ENCODE peak calls at places on chromosomes 11 and 22, in six cellular contexts. B is H9, U is mesenchymal stem cell, C is SK-N-SH, I is neural progenitor cell, A is mesendoderm. E is an unnamed sample.

GRCh38 chr11:109785714-109786113 is 307.5 kb upstream of the ZC3H12C start:
- DNase-seq in B (no peak), U (no peak), C (no peak), I (no peak), A (no peak), E (no peak)

GRCh38 chr11:61966673-61967176 is 709 bp downstream of the FTH1 start:
- DNase-seq in B (no peak), U (peak), C (peak), I (peak), A (peak), E (peak)

GRCh38 chr11:122617297-122617696 is 38.2 kb upstream of the UBASH3B start:
- DNase-seq in B (no peak), U (no peak), C (no peak), I (no peak), A (no peak), E (no peak)

GRCh38 chr11:14413307-14414072 is 54.5 kb upstream of the RRAS2 start:
- DNase-seq in B (peak), U (no peak), C (no peak), I (peak), A (peak), E (no peak)

GRCh38 chr22:49937758-49938564 is 19.5 kb downstream of the CRELD2 start:
- DNase-seq in B (no peak), U (no peak), C (no peak), I (no peak), A (no peak), E (no peak)

GRCh38 chr11:126163074-126163700 is 48.3 kb downstream of the RPUSD4 start:
- DNase-seq in B (no peak), U (peak), C (no peak), I (peak), A (peak), E (no peak)

GRCh38 chr22:27194096-27194748 is 536.8 kb downstream of the MIAT start:
- DNase-seq in B (no peak), U (no peak), C (no peak), I (no peak), A (peak), E (no peak)

GRCh38 chr11:82174610-82175009 is 559.1 kb downstream of the FAM181B start:
- DNase-seq in B (no peak), U (no peak), C (no peak), I (peak), A (peak), E (no peak)

GRCh38 chr11:93740031-93740801 is 1.1 kb downstream of the TAF1D start:
- DNase-seq in B (no peak), U (no peak), C (no peak), I (peak), A (peak), E (peak)

GRCh38 chr22:46042786-46043185 is 65.8 kb upstream of the WNT7B start:
- DNase-seq in B (peak), U (no peak), C (no peak), I (no peak), A (no peak), E (no peak)

GRCh38 chr22:37498289-37498909 is 12.2 kb upstream of the MFNG start:
- DNase-seq in B (peak), U (no peak), C (peak), I (peak), A (peak), E (peak)

GRCh38 chr22:42169055-42169469 is 38.5 kb upstream of the CYP2D6 start:
- DNase-seq in B (peak), U (peak), C (peak), I (peak), A (peak), E (peak)

GRCh38 chr22:42163515-42163914 is 32.9 kb upstream of the CYP2D6 start:
- DNase-seq in B (no peak), U (no peak), C (no peak), I (no peak), A (no peak), E (no peak)

GRCh38 chr22:42168476-42168875 is 37.9 kb upstream of the CYP2D6 start:
- DNase-seq in B (no peak), U (no peak), C (no peak), I (no peak), A (no peak), E (no peak)

GRCh38 chr22:42164901-42165300 is 34.3 kb upstream of the CYP2D6 start:
- DNase-seq in B (no peak), U (no peak), C (no peak), I (no peak), A (no peak), E (no peak)

GRCh38 chr22:42167066-42167465 is 36.5 kb upstream of the CYP2D6 start:
- DNase-seq in B (no peak), U (no peak), C (no peak), I (no peak), A (no peak), E (no peak)
- H3K9ac ChIP-seq in B (no peak), U (no peak), C (no peak), I (no peak), A (no peak), E (no peak)

GRCh38 chr11:102269927-102270326 is 47.4 kb upstream of the BIRC3 start:
- DNase-seq in B (no peak), U (no peak), C (no peak), I (no peak), A (no peak), E (no peak)

GRCh38 chr11:102266111-102266510 is 51.2 kb upstream of the BIRC3 start:
- DNase-seq in B (no peak), U (no peak), C (no peak), I (no peak), A (no peak), E (no peak)

GRCh38 chr11:102267602-102268001 is 49.7 kb upstream of the BIRC3 start:
- DNase-seq in B (no peak), U (peak), C (no peak), I (no peak), A (no peak), E (peak)

GRCh38 chr11:102268083-102268984 is 49.0 kb upstream of the BIRC3 start:
- DNase-seq in B (peak), U (peak), C (peak), I (peak), A (peak), E (peak)

GRCh38 chr11:102268985-102269470 is 48.3 kb upstream of the BIRC3 start:
- DNase-seq in B (peak), U (no peak), C (no peak), I (no peak), A (no peak), E (no peak)
- H3K9ac ChIP-seq in B (no peak), U (peak), C (no peak), I (no peak), A (no peak), E (peak)

GRCh38 chr11:101913631-101914030 is 1.2 kb upstream of the CEP126 start:
- DNase-seq in B (no peak), U (peak), C (no peak), I (no peak), A (no peak), E (no peak)

GRCh38 chr11:101912823-101913284 is 2.0 kb upstream of the CEP126 start:
- DNase-seq in B (no peak), U (peak), C (no peak), I (no peak), A (no peak), E (no peak)

GRCh38 chr11:101915811-101916291 is 471 bp downstream of the ANGPTL5 start:
- DNase-seq in B (no peak), U (peak), C (peak), I (peak), A (peak), E (no peak)

GRCh38 chr11:101914737-101915426 is at the start of gene CEP126:
- DNase-seq in B (peak), U (peak), C (peak), I (peak), A (peak), E (peak)

DNA sequence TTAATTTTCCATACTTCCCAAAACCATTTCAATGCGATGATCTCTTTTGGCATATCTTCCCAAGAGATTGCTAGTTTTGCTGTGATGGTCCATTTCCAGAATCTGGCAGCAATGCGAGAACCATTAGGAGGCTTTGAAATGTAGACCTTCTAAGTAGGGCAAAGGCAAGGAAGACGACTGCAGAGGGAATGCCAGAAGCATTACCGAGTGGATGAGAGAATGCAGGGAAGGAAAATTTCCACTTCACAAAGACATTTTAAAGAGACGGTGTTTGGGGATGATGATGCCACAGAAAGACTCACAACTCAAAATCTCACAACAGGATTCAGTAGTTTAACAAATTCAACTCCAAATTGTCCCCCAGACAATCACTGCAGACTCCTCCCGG is 467 bp upstream of the CEP126 start:
- DNase-seq in B (no peak), U (peak), C (no peak), I (peak), A (peak), E (no peak)
- H3K9ac ChIP-seq in B (no peak), U (peak), C (peak), I (no peak), A (peak), E (peak)

DNA sequence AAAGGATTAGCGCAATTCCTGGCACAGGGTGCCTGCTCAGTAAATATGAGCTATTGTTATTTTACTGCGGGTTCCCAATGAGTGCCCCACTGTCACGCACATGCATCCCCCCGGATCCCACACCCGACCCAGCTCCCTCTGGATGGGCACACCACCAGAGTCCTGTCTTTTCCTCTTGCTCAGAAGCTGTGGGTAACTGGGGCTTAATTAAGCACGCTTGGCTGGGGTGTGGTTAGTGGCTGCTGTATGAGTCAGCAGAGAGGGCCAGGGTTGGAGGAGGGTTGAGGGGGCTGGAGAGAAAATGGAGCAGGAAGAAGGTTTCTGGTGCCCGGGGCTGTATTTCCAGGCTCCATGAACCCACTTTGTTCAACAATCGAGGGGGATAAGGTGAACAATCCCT is 30.3 kb upstream of the NECTIN1 start:
- DNase-seq in B (no peak), U (peak), C (no peak), I (no peak), A (peak), E (no peak)
- H3K9ac ChIP-seq in B (no peak), U (no peak), C (no peak), I (no peak), A (no peak), E (no peak)

GRCh38 chr11:45930951-45931563 is 8.6 kb downstream of the LARGE2 start:
- DNase-seq in B (no peak), U (no peak), C (no peak), I (no peak), A (no peak), E (no peak)
- H3K9ac ChIP-seq in B (no peak), U (peak), C (no peak), I (peak), A (no peak), E (no peak)

GRCh38 chr22:31952094-31952401 is 7.7 kb downstream of the YWHAH start:
- DNase-seq in B (no peak), U (peak), C (peak), I (no peak), A (no peak), E (no peak)
- H3K9ac ChIP-seq in B (no peak), U (peak), C (peak), I (peak), A (no peak), E (no peak)

GRCh38 chr11:131203041-131203440 is 167.4 kb upstream of the NTM start:
- DNase-seq in B (no peak), U (no peak), C (peak), I (no peak), A (no peak), E (no peak)
- H3K9ac ChIP-seq in B (no peak), U (no peak), C (no peak), I (no peak), A (no peak), E (no peak)

GRCh38 chr22:31160328-31160978 is 471 bp downstream of the RNF185 start:
- DNase-seq in B (no peak), U (peak), C (no peak), I (no peak), A (peak), E (peak)

GRCh38 chr22:31155425-31155824 is 4.6 kb upstream of the RNF185 start:
- DNase-seq in B (no peak), U (peak), C (no peak), I (no peak), A (no peak), E (no peak)

GRCh38 chr22:31162015-31162765 is 2.2 kb downstream of the RNF185 start:
- DNase-seq in B (no peak), U (peak), C (no peak), I (no peak), A (no peak), E (no peak)

DNA sequence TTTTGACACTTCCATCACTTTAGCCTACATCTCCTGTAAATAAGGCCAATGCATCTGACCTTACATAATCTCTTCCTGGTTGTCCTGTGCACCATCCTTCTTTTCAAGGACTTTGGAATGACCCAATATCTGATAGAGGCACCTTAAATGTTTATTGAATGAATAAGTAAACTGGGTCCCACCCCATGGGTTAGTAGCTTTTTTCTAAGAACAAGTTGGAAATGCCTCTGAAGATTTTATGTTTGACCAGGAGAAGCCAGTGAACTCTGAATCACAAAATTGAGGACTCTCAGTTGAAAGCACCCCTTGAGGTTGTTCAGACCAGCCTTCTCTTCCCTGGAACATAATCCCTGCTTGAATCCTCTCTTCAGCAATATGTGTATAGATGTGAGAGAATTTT is 1.4 kb downstream of the RNF185 start:
- DNase-seq in B (no peak), U (no peak), C (no peak), I (no peak), A (no peak), E (no peak)
- H3K9ac ChIP-seq in B (no peak), U (peak), C (peak), I (no peak), A (no peak), E (no peak)